ENCODE peak calls at places on chromosome 9, in seven cellular contexts. O is BJ, V is B cell, F is T-helper 9 cell, Q is HTR-8/SVneo, S is NCI-H2081, K is foreskin fibroblast. X is an unnamed sample.

GRCh38 chr9:90107021-90107771 is 502.4 kb downstream of the GADD45G start:
- DNase-seq in O (no peak), V (no peak), F (no peak), Q (no peak), S (peak; percentile 55), K (no peak), X (no peak)

GRCh38 chr9:37574996-37575395 is 1.2 kb downstream of the FBXO10 start:
- DNase-seq in O (no peak), V (no peak), F (no peak), Q (no peak), S (no peak), K (peak; percentile 36), X (peak; percentile 37)

GRCh38 chr9:34463098-34463900 is 4.7 kb downstream of the DNAI1 start:
- DNase-seq in O (peak; percentile 55), V (no peak), F (no peak), Q (no peak), S (no peak), K (peak; percentile 68), X (peak; percentile 26)

GRCh38 chr9:116355153-116355827 is 201.7 kb downstream of the PAPPA start:
- DNase-seq in O (no peak), V (no peak), F (no peak), Q (no peak), S (no peak), K (no peak), X (peak; percentile 36)

GRCh38 chr9:101485873-101486692 is 47.6 kb upstream of the RNF20 start:
- DNase-seq in O (no peak), V (no peak), F (no peak), Q (no peak), S (peak; percentile 65), K (peak; percentile 28), X (no peak)

GRCh38 chr9:96186601-96187011 is 115.4 kb downstream of the HSD17B3 start:
- DNase-seq in O (no peak), V (no peak), F (no peak), Q (no peak), S (no peak), K (no peak), X (no peak)

GRCh38 chr9:24614070-24614469 is 68.4 kb upstream of the IZUMO3 start:
- DNase-seq in O (no peak), V (no peak), F (no peak), Q (no peak), S (no peak), K (no peak), X (no peak)

GRCh38 chr9:85248514-85249312 is 493.0 kb downstream of the AGTPBP1 start:
- DNase-seq in O (no peak), V (no peak), F (no peak), Q (no peak), S (no peak), K (peak; percentile 21), X (peak; percentile 50)

GRCh38 chr9:133453651-133454050 is 6.1 kb upstream of the CACFD1 start:
- DNase-seq in O (no peak), V (no peak), F (no peak), Q (no peak), S (no peak), K (no peak), X (no peak)

GRCh38 chr9:96649620-96650323 is 5.3 kb downstream of the PRXL2C start:
- DNase-seq in O (no peak), V (no peak), F (no peak), Q (no peak), S (no peak), K (no peak), X (no peak)

GRCh38 chr9:129996161-129996849 is 46.7 kb downstream of the FNBP1 start:
- DNase-seq in O (no peak), V (peak; percentile 33), F (no peak), Q (no peak), S (no peak), K (no peak), X (peak; percentile 57)

GRCh38 chr9:114058688-114059046 is 19.4 kb downstream of the AMBP start:
- DNase-seq in O (no peak), V (no peak), F (no peak), Q (no peak), S (no peak), K (no peak), X (no peak)

GRCh38 chr9:94472766-94473165 is 82.1 kb upstream of the PCAT7 start:
- DNase-seq in O (no peak), V (no peak), F (no peak), Q (no peak), S (no peak), K (no peak), X (no peak)

GRCh38 chr9:15873573-15874177 is 320.8 kb downstream of the CCDC171 start:
- DNase-seq in O (no peak), V (no peak), F (no peak), Q (peak; percentile 8), S (peak; percentile 61), K (peak; percentile 40), X (peak; percentile 65)

GRCh38 chr9:116403171-116403570 is 249.6 kb downstream of the PAPPA start:
- DNase-seq in O (no peak), V (no peak), F (no peak), Q (no peak), S (no peak), K (no peak), X (no peak)

GRCh38 chr9:95935861-95936578 is 60.5 kb downstream of the ERCC6L2 start:
- DNase-seq in O (no peak), V (no peak), F (no peak), Q (no peak), S (no peak), K (no peak), X (no peak)

GRCh38 chr9:35552837-35553236 is 52.2 kb upstream of the TESK1 start:
- DNase-seq in O (no peak), V (no peak), F (no peak), Q (no peak), S (no peak), K (no peak), X (no peak)

GRCh38 chr9:134964686-134965085 is 47.0 kb upstream of the FCN1 start:
- DNase-seq in O (no peak), V (no peak), F (no peak), Q (no peak), S (no peak), K (no peak), X (no peak)

GRCh38 chr9:3478549-3478953 is 47.2 kb downstream of the RFX3 start:
- DNase-seq in O (no peak), V (peak; percentile 6), F (no peak), Q (no peak), S (no peak), K (no peak), X (no peak)

GRCh38 chr9:26650325-26650724 is 242.3 kb downstream of the CAAP1 start:
- DNase-seq in O (no peak), V (no peak), F (no peak), Q (no peak), S (no peak), K (no peak), X (no peak)

GRCh38 chr9:99459923-99460322 is 237.8 kb downstream of the SEC61B start:
- DNase-seq in O (no peak), V (no peak), F (no peak), Q (no peak), S (no peak), K (no peak), X (no peak)

GRCh38 chr9:136016882-136017812 is 56.0 kb upstream of the UBAC1 start:
- DNase-seq in O (no peak), V (no peak), F (no peak), Q (no peak), S (no peak), K (no peak), X (no peak)

GRCh38 chr9:92496401-92496800 is 14.1 kb upstream of the ASPN start:
- DNase-seq in O (no peak), V (no peak), F (no peak), Q (no peak), S (no peak), K (no peak), X (no peak)

GRCh38 chr9:37806271-37806670 is 5.7 kb downstream of the DCAF10 start:
- DNase-seq in O (no peak), V (no peak), F (no peak), Q (no peak), S (no peak), K (no peak), X (no peak)

GRCh38 chr9:85940275-85940831 is 593 bp upstream of the NAA35 start:
- DNase-seq in O (no peak), V (no peak), F (no peak), Q (no peak), S (no peak), K (no peak), X (no peak)

GRCh38 chr9:15142903-15143534 is 164.0 kb downstream of the TTC39B start:
- DNase-seq in O (no peak), V (peak; percentile 36), F (no peak), Q (peak; percentile 36), S (peak; percentile 68), K (peak; percentile 42), X (peak; percentile 53)

GRCh38 chr9:14983599-14983998 is 73.4 kb upstream of the FREM1 start:
- DNase-seq in O (no peak), V (no peak), F (no peak), Q (no peak), S (no peak), K (no peak), X (no peak)

GRCh38 chr9:37422289-37423104 is at the start of gene GRHPR:
- DNase-seq in O (no peak), V (peak; percentile 92), F (peak; percentile 86), Q (peak; percentile 79), S (peak; percentile 78), K (peak; percentile 78), X (peak; percentile 26)

GRCh38 chr9:132546148-132547051 is 36.0 kb upstream of the BARHL1 start:
- DNase-seq in O (no peak), V (no peak), F (no peak), Q (no peak), S (peak; percentile 84), K (no peak), X (no peak)

GRCh38 chr9:34085581-34086500 is 37.2 kb upstream of the UBAP2 start:
- DNase-seq in O (no peak), V (no peak), F (no peak), Q (no peak), S (no peak), K (no peak), X (no peak)

GRCh38 chr9:34744295-34745221 is 34.6 kb upstream of the CCL21 start:
- DNase-seq in O (no peak), V (no peak), F (no peak), Q (no peak), S (no peak), K (peak; percentile 44), X (peak; percentile 29)

GRCh38 chr9:7656648-7657047 is 142.9 kb downstream of the DMAC1 start:
- DNase-seq in O (no peak), V (no peak), F (no peak), Q (no peak), S (no peak), K (no peak), X (no peak)

GRCh38 chr9:129945314-129945713 is 97.7 kb downstream of the FNBP1 start:
- DNase-seq in O (no peak), V (no peak), F (no peak), Q (no peak), S (no peak), K (no peak), X (no peak)

GRCh38 chr9:131254107-131254491 is 22.2 kb downstream of the FAM78A start:
- DNase-seq in O (no peak), V (no peak), F (no peak), Q (no peak), S (no peak), K (no peak), X (no peak)

GRCh38 chr9:97072285-97072770 is 33.4 kb upstream of the CTSV start:
- DNase-seq in O (no peak), V (no peak), F (no peak), Q (no peak), S (no peak), K (no peak), X (no peak)

GRCh38 chr9:100277166-100277979 is 75.4 kb downstream of the TEX10 start:
- DNase-seq in O (no peak), V (no peak), F (no peak), Q (no peak), S (no peak), K (peak; percentile 60), X (peak; percentile 8)

GRCh38 chr9:4553951-4554381 is 63.7 kb downstream of the SLC1A1 start:
- DNase-seq in O (no peak), V (no peak), F (no peak), Q (no peak), S (no peak), K (peak; percentile 34), X (no peak)

GRCh38 chr9:76203373-76203772 is 190.9 kb downstream of the RFK start:
- DNase-seq in O (no peak), V (no peak), F (no peak), Q (no peak), S (no peak), K (no peak), X (no peak)

X was measured in fibroblast of the conjunctiva.